ENCODE peak calls at places on chromosome 20, in eight cellular contexts. S is uterus, O is heart left ventricle, P is heart right ventricle, E is psoas muscle, J is hepatocyte, U is H1, L is ascending aorta. W is an unnamed sample. For H3K9me3, the result is how much of the 10 kb centered on the place peaks cover.

GRCh38 chr20:17571153-17571527 is 1.3 kb downstream of the DSTN start:
- DNase-seq in S (no peak), O (no peak), P (no peak), E (no peak), J (no peak), U (no peak), L (no peak), W (no peak)

GRCh38 chr20:21397341-21398108 is at the start of gene NKX2-4:
- DNase-seq in S (no peak), O (no peak), P (no peak), E (no peak), J (peak), U (peak), L (no peak), W (no peak)

GRCh38 chr20:1998715-1999114 is 4.9 kb upstream of the PDYN start:
- DNase-seq in S (no peak), O (no peak), P (no peak), E (no peak), J (no peak), U (no peak), L (no peak), W (no peak)

GRCh38 chr20:4808872-4809271 is 87.2 kb downstream of the PRND start:
- DNase-seq in S (no peak), O (no peak), P (no peak), E (no peak), J (no peak), U (no peak), L (no peak), W (no peak)

GRCh38 chr20:32958574-32958973 is 45.7 kb downstream of the SUN5 start:
- DNase-seq in S (no peak), O (no peak), P (no peak), E (no peak), J (no peak), U (no peak), L (no peak), W (no peak)

GRCh38 chr20:42152570-42152969 is 534.4 kb upstream of the CHD6 start:
- DNase-seq in S (no peak), O (no peak), P (no peak), E (no peak), J (no peak), U (no peak), L (no peak), W (no peak)

GRCh38 chr20:41432620-41433602 is 66.3 kb upstream of the EMILIN3 start:
- DNase-seq in S (no peak), O (no peak), P (no peak), E (no peak), J (no peak), U (no peak), L (no peak), W (no peak)

GRCh38 chr20:60057123-60057865 is 99.1 kb downstream of the CDH26 start:
- DNase-seq in S (peak), O (peak), P (peak), E (peak), J (peak), U (peak), L (no peak), W (no peak)

GRCh38 chr20:44715495-44716308 is 533 bp downstream of the CCN5 start:
- DNase-seq in S (no peak), O (no peak), P (no peak), E (peak), J (no peak), U (no peak), L (no peak), W (no peak)

GRCh38 chr20:64223526-64224067 is 32.0 kb upstream of the PCMTD2 start:
- DNase-seq in S (no peak), O (peak), P (peak), E (peak), J (peak), U (peak), L (no peak), W (no peak)

GRCh38 chr20:52824494-52825216 is 147.5 kb upstream of the TSHZ2 start:
- DNase-seq in S (no peak), O (no peak), P (no peak), E (no peak), J (no peak), U (no peak), L (no peak), W (no peak)

DNA sequence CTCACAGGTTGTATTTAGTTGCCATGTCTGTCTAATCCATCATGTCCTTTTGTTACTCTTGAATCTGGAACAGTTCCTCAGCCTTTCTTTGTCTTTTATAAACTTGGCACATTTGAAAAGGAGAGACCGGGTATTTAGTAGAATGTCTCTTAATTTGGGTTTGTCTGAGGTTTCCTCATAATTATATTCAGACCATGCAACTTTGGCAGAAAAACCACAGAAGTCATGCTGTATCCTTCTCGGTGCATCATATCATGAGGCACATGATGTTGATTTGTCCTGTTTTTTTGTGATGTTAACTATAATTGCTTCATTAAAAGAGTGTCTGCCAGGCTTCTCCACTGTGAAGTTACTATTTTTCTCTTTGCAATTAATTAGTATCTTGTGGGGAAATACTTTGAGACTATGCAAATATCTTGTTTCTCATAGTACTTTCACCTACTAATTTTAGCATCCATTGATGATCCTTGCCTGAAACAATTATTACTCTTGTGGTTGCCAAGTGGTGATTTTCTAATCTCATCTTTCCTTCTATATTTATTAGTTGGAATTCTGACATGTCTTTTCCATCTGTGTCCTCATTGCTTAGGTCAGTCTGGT is 837.3 kb downstream of the DHX35 start:
- DNase-seq in S (no peak), O (no peak), P (no peak), E (no peak), J (no peak), U (no peak), L (no peak), W (no peak)
- H3K27ac ChIP-seq in S (no peak), O (no peak), P (no peak), E (no peak), J (no peak), U (no peak), L (no peak), W (no peak)

DNA sequence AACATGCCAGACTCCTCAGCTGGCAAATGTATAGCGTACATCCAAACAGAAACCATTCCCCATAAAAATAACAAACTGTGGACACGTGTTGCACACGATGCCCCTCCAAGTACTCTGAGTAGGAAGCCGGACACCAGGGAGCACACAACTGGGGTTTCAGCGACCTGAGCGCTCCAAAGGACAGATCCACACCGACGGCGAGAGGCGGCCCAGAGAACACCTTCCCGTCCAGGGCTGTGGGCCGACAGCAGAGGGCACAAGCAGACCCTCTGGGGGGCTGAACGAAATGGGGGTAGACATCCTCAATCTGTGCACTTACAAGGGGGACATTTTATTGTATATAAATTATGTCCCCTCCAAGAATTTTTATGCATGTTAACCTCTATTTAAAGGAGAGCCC is 24.7 kb downstream of the TAF4 start:
- DNase-seq in S (no peak), O (no peak), P (no peak), E (no peak), J (no peak), U (no peak), L (no peak), W (no peak)
- H3K9me3 ChIP-seq in S (under half), O (under half), P (under half), E (under half), J (under half), U (under half), L (under half), W (under half)

DNA sequence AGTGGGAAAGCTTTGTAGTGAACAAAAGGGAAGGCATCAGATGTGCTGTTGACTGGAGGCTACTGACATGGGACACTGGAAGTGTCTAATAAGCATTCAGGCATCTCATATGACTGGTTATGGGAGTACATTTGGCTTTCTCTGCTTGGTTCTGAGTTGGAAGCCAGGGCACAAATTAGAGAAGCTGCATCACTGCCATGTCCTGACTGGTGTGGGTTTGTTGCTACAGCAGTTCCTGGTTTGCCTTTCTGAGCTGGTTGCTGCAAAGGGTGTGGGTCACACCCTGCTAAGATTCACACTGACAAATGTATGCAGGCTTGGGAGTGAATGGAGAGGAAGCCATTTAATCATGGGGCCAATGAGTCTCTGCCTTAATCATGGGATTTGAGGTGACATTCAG is 36.2 kb upstream of the NANP start:
- DNase-seq in S (no peak), O (no peak), P (no peak), E (no peak), J (no peak), U (no peak), L (no peak), W (no peak)
- H3K27ac ChIP-seq in S (no peak), O (no peak), P (no peak), E (no peak), J (no peak), U (no peak), L (no peak), W (no peak)

GRCh38 chr20:58504566-58504965 is 10.6 kb downstream of the APCDD1L start:
- DNase-seq in S (no peak), O (no peak), P (no peak), E (no peak), J (no peak), U (no peak), L (no peak), W (no peak)
- H3K9me3 ChIP-seq in S (under half), O (under half), P (under half), E (under half), J (under half), U (under half), L (under half), W (under half)

DNA sequence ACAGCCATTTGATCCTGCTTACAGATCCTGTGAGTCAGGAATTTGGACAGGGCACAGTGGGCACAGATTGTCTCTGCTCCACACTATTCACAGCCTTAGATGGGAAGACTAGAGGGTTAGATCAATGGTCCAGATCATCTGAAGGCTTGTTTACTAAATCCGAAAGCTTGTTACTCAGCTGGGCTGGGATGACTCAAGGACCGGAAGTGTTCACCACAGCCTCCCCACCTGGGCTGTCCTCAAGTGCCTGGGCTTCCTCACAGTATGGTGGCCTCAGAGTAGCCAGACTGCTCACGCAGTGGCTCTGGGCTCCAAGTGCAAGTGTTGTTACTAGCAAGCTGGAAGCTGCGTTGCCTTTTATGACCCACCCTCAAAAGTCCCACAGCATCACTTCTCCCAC is 75.4 kb upstream of the INSM1 start:
- DNase-seq in S (no peak), O (no peak), P (no peak), E (no peak), J (no peak), U (no peak), L (no peak), W (no peak)
- H3K27ac ChIP-seq in S (no peak), O (no peak), P (no peak), E (no peak), J (no peak), U (no peak), L (no peak), W (no peak)

DNA sequence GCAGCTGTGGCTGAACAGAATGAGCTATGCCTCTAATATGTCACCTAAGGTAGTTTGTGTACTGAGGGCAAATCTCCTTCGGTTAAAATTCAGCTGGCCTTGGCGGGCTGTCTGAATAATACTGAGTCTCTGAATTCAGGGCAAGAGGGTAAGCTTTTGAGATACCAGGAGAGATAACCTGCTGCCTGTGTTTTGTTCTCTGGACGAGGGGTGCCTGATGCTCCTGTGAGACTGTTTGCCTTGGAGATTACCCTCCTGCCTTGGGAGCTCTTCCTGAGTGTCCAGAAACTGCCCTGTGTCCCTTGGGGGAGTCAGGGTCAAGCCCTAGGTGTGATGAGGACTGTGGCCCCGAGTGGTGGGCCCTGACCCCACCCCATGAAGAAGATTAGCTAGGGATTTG is 282.9 kb downstream of the KIF16B start:
- DNase-seq in S (no peak), O (no peak), P (no peak), E (no peak), J (no peak), U (no peak), L (no peak), W (no peak)
- H3K9me3 ChIP-seq in S (under half), O (under half), P (under half), E (under half), J (under half), U (under half), L (under half), W (under half)

GRCh38 chr20:38986663-38987062 is 24.5 kb downstream of the DHX35 start:
- DNase-seq in S (no peak), O (no peak), P (no peak), E (no peak), J (no peak), U (no peak), L (no peak), W (no peak)

GRCh38 chr20:38987777-38988176 is 25.6 kb downstream of the DHX35 start:
- DNase-seq in S (no peak), O (no peak), P (no peak), E (no peak), J (no peak), U (no peak), L (no peak), W (no peak)

GRCh38 chr20:38995536-38996044 is 33.4 kb downstream of the DHX35 start:
- DNase-seq in S (no peak), O (no peak), P (no peak), E (no peak), J (no peak), U (no peak), L (no peak), W (no peak)

GRCh38 chr20:38991814-38992593 is 29.9 kb downstream of the DHX35 start:
- DNase-seq in S (no peak), O (no peak), P (no peak), E (no peak), J (no peak), U (no peak), L (no peak), W (no peak)

DNA sequence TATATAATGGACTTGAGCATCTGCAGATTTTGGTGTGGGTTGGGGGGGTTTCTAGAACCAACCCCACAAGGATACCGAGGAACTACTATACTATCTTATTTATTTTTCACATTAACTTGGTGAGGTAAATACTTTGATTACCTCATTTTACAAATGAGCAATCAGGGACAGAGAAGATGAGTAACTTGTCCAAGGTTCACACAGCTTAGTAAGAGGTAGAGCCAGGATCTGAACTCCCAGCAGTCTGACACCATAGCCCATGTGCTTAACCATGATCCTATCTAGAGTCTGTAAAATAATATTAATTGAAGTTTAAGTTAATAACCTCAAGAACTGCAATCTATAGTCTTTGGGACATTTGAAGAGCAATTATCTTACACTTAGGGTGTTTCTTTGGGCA is 28.6 kb downstream of the DHX35 start:
- DNase-seq in S (no peak), O (no peak), P (no peak), E (no peak), J (no peak), U (no peak), L (no peak), W (no peak)
- H3K27ac ChIP-seq in S (no peak), O (no peak), P (no peak), E (no peak), J (no peak), U (no peak), L (no peak), W (no peak)

DNA sequence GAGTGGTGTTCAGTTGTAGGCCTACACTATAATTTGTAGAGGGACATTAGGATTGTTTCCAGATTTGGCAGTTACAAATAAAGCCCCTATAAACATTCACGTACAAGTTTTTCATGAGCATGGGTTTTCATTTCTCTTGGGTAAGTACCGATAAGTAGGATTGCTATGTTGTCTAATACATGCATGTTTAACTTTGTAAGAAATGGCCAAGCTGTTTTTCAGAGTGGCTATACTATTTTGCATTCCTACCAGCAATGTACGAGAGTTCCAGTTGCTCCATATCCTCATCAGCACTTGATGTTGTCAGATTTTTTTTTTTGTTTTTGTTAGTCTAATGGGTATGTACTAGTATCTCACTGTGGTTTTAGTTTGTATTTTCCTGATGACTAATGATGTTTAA is 11.2 kb upstream of the APCDD1L start:
- DNase-seq in S (no peak), O (no peak), P (no peak), E (no peak), J (no peak), U (no peak), L (no peak), W (no peak)
- H3K9me3 ChIP-seq in S (under half), O (under half), P (under half), E (under half), J (under half), U (under half), L (under half), W (under half)

DNA sequence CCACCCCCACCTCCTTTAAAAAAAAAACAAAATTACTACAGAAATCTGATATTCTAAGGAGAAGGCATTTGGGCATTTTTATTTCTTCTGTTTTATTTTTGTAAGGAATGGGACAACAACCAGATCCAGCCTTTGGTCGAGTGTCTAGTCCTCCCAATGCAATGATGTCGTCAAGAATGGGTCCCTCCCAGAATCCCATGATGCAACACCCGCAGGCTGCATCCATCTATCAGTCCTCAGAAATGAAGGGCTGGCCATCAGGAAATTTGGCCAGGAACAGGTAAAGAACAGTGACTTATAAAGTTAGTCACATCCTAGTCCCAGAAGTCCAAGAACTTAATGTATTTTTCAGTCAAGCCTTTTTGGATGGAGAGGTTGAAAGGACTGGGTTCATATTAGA is 133.0 kb downstream of the SULF2 start:
- DNase-seq in S (no peak), O (no peak), P (no peak), E (no peak), J (no peak), U (peak), L (no peak), W (no peak)
- H3K27ac ChIP-seq in S (no peak), O (no peak), P (no peak), E (no peak), J (no peak), U (no peak), L (no peak), W (no peak)